ENCODE peak calls at places on chromosomes 11 and 22, in ten cellular contexts. A is BE2C, D is lower leg skin, O is AG04450, M is Peyer's patch, F is AG10803, N is choroid plexus epithelial cell, U is mucosa of descending colon, Q is foreskin fibroblast, C is transverse colon. V is an unnamed sample.

GRCh38 chr22:17988800-17989513 is 35.4 kb downstream of the MICAL3 start:
- DNase-seq in A (no peak), D (no peak), O (no peak), M (no peak), F (no peak), N (no peak), U (no peak), Q (no peak), C (no peak), V (no peak)

GRCh38 chr22:45636668-45637067 is 35.0 kb upstream of the ATXN10 start:
- DNase-seq in A (no peak), D (no peak), O (no peak), M (no peak), F (no peak), N (no peak), U (no peak), Q (no peak), C (no peak), V (no peak)

GRCh38 chr11:59801981-59802638 is 8.5 kb downstream of the MRPL16 start:
- DNase-seq in A (no peak), D (no peak), O (no peak), M (no peak), F (peak), N (peak), U (no peak), Q (peak), C (no peak), V (peak)

GRCh38 chr11:74256370-74257133 is 54.9 kb downstream of the P4HA3 start:
- DNase-seq in A (no peak), D (no peak), O (no peak), M (no peak), F (no peak), N (peak), U (no peak), Q (no peak), C (no peak), V (peak)

GRCh38 chr11:94150056-94150455 is 21.4 kb downstream of the PANX1 start:
- DNase-seq in A (no peak), D (no peak), O (no peak), M (no peak), F (no peak), N (no peak), U (no peak), Q (no peak), C (no peak), V (no peak)

GRCh38 chr22:26621663-26622062 is at the start of gene CRYBA4:
- DNase-seq in A (no peak), D (no peak), O (no peak), M (no peak), F (no peak), N (no peak), U (no peak), Q (no peak), C (no peak), V (no peak)

GRCh38 chr11:62889484-62890437 is 9.1 kb downstream of the SLC3A2 start:
- DNase-seq in A (peak), D (no peak), O (no peak), M (no peak), F (peak), N (peak), U (peak), Q (peak), C (peak), V (peak)

GRCh38 chr11:2825886-2826678 is 59.5 kb downstream of the CDKN1C start:
- DNase-seq in A (no peak), D (peak), O (peak), M (no peak), F (peak), N (peak), U (peak), Q (peak), C (peak), V (peak)

GRCh38 chr11:36421546-36422155 is 88.4 kb downstream of the TRAF6 start:
- DNase-seq in A (no peak), D (no peak), O (no peak), M (no peak), F (peak), N (peak), U (no peak), Q (peak), C (no peak), V (no peak)

GRCh38 chr11:72831521-72832300 is 17.5 kb downstream of the ATG16L2 start:
- DNase-seq in A (peak), D (peak), O (no peak), M (peak), F (peak), N (peak), U (peak), Q (peak), C (peak), V (peak)

GRCh38 chr11:118918128-118918685 is 7.5 kb downstream of the BCL9L start:
- DNase-seq in A (peak), D (peak), O (no peak), M (peak), F (peak), N (peak), U (peak), Q (peak), C (peak), V (peak)

GRCh38 chr11:126484266-126484665 is 128.8 kb downstream of the ST3GAL4 start:
- DNase-seq in A (no peak), D (no peak), O (peak), M (no peak), F (peak), N (peak), U (no peak), Q (peak), C (no peak), V (peak)

GRCh38 chr11:63015521-63016215 is at the start of gene SLC22A8:
- DNase-seq in A (no peak), D (peak), O (no peak), M (no peak), F (no peak), N (no peak), U (no peak), Q (no peak), C (no peak), V (no peak)

GRCh38 chr22:50171319-50171964 is 911 bp downstream of the PANX2 start:
- DNase-seq in A (peak), D (no peak), O (no peak), M (no peak), F (no peak), N (no peak), U (no peak), Q (no peak), C (no peak), V (no peak)

GRCh38 chr11:122524532-122524882 is 131.0 kb upstream of the UBASH3B start:
- DNase-seq in A (no peak), D (no peak), O (no peak), M (no peak), F (peak), N (peak), U (no peak), Q (peak), C (no peak), V (no peak)

GRCh38 chr11:84780689-84781293 is 846.4 kb downstream of the DLG2 start:
- DNase-seq in A (no peak), D (no peak), O (no peak), M (no peak), F (peak), N (peak), U (no peak), Q (peak), C (no peak), V (peak)

GRCh38 chr22:40808018-40808841 is 10.9 kb downstream of the SLC25A17 start:
- DNase-seq in A (no peak), D (no peak), O (no peak), M (no peak), F (no peak), N (peak), U (no peak), Q (peak), C (no peak), V (peak)

GRCh38 chr11:134464196-134464595 is 52.2 kb upstream of the B3GAT1 start:
- DNase-seq in A (no peak), D (no peak), O (no peak), M (no peak), F (no peak), N (no peak), U (no peak), Q (no peak), C (no peak), V (no peak)
- H3K4me3 ChIP-seq in A (no peak), D (no peak), O (no peak), M (no peak), F (no peak), N (no peak), U (no peak), Q (no peak), C (no peak), V (no peak)

GRCh38 chr11:65422104-65422632 is 430 bp upstream of the NEAT1 start:
- DNase-seq in A (peak), D (peak), O (peak), M (peak), F (peak), N (peak), U (peak), Q (peak), C (peak), V (peak)
- TF ChIP-seq CTCF in A (no peak), D (no peak), O (no peak), M (no peak), F (no peak), N (no peak), U (no peak), Q (no peak), C (no peak), V (no peak)

GRCh38 chr11:113160652-113161051 is 153.7 kb upstream of the TTC12 start:
- DNase-seq in A (no peak), D (no peak), O (no peak), M (no peak), F (no peak), N (no peak), U (no peak), Q (no peak), C (no peak), V (no peak)
- H3K4me3 ChIP-seq in A (no peak), D (no peak), O (no peak), M (no peak), F (no peak), N (no peak), U (no peak), Q (no peak), C (no peak), V (no peak)

GRCh38 chr11:19077965-19078364 is 17.4 kb upstream of the MRGPRX2 start:
- DNase-seq in A (no peak), D (no peak), O (no peak), M (no peak), F (peak), N (no peak), U (no peak), Q (no peak), C (no peak), V (no peak)
- TF ChIP-seq CTCF in A (no peak), D (no peak), O (no peak), M (no peak), F (no peak), N (no peak), U (no peak), Q (no peak), C (no peak), V (no peak)

DNA sequence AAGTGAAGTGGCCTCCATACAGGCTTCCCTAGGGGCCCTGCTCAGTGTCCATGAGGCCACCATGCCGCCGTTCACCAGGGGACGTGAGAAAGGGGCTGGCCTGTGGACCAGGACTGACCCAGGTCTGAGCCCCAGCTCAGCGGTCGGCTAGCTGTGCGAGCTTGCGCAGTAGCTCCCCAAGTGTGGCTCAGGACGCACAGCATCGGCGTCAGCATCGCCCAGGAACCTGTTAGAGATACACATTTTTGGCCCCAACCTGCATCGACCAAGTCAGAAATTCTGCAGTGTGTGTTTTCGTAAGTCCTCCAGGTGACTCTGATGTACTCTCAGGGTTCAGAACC is 429 bp downstream of the TP53AIP1 start:
- DNase-seq in A (no peak), D (no peak), O (no peak), M (no peak), F (no peak), N (no peak), U (no peak), Q (no peak), C (no peak), V (no peak)
- H3K4me3 ChIP-seq in A (no peak), D (no peak), O (no peak), M (no peak), F (no peak), N (no peak), U (no peak), Q (no peak), C (no peak), V (no peak)

V was measured in fibroblast of pulmonary artery.